ENCODE peak calls at places on chromosomes 11 and 22, in seven cellular contexts. G, Y, H, D, U, F and N are unnamed samples.

GRCh38 chr22:50612715-50613221 is 12.2 kb downstream of the MAPK8IP2 start:
- DNase-seq in G (no peak), Y (peak), H (no peak), D (no peak), U (no peak), F (no peak), N (no peak)

GRCh38 chr22:21802056-21802455 is 65.4 kb downstream of the MAPK1 start:
- DNase-seq in G (no peak), Y (no peak), H (no peak), D (no peak), U (no peak), F (no peak), N (no peak)

GRCh38 chr11:126115820-126116319 is 53.2 kb upstream of the CDON start:
- DNase-seq in G (no peak), Y (peak), H (peak), D (no peak), U (peak), F (peak), N (no peak)

GRCh38 chr22:24165673-24166072 is 15.6 kb upstream of the SUSD2 start:
- DNase-seq in G (no peak), Y (no peak), H (no peak), D (no peak), U (no peak), F (no peak), N (no peak)

GRCh38 chr11:69115586-69116560 is 39.9 kb upstream of the SMIM38 start:
- DNase-seq in G (no peak), Y (peak), H (no peak), D (no peak), U (no peak), F (no peak), N (no peak)

GRCh38 chr11:58578136-58578634 is 678 bp upstream of the ZFP91 start:
- DNase-seq in G (peak), Y (peak), H (peak), D (no peak), U (peak), F (peak), N (peak)

GRCh38 chr22:41608386-41608785 is 12.5 kb downstream of the DESI1 start:
- DNase-seq in G (no peak), Y (no peak), H (no peak), D (no peak), U (no peak), F (no peak), N (no peak)

GRCh38 chr22:32462452-32462851 is 1.8 kb downstream of the BPIFC start:
- DNase-seq in G (no peak), Y (no peak), H (no peak), D (no peak), U (no peak), F (no peak), N (no peak)

GRCh38 chr22:17057959-17058814 is 26.6 kb upstream of the IL17RA start:
- DNase-seq in G (no peak), Y (peak), H (peak), D (peak), U (peak), F (peak), N (peak)

GRCh38 chr11:19979519-19979845 is 180.8 kb downstream of the DBX1 start:
- DNase-seq in G (no peak), Y (no peak), H (no peak), D (peak), U (no peak), F (no peak), N (no peak)

GRCh38 chr11:30128269-30128932 is 102.4 kb upstream of the FSHB start:
- DNase-seq in G (no peak), Y (peak), H (peak), D (no peak), U (no peak), F (no peak), N (peak)

GRCh38 chr11:32405592-32405991 is 29.7 kb downstream of the WT1 start:
- DNase-seq in G (no peak), Y (no peak), H (no peak), D (no peak), U (no peak), F (no peak), N (no peak)

GRCh38 chr11:102142333-102142732 is 32.1 kb downstream of the YAP1 start:
- DNase-seq in G (no peak), Y (no peak), H (no peak), D (no peak), U (no peak), F (no peak), N (no peak)

GRCh38 chr22:46737105-46737975 is 712 bp downstream of the CERK start:
- DNase-seq in G (no peak), Y (peak), H (no peak), D (no peak), U (peak), F (no peak), N (peak)

GRCh38 chr11:10087186-10087585 is 206.8 kb downstream of the SBF2 start:
- DNase-seq in G (no peak), Y (no peak), H (no peak), D (no peak), U (no peak), F (no peak), N (no peak)

GRCh38 chr22:45504703-45505341 is 2.1 kb downstream of the FBLN1 start:
- DNase-seq in G (no peak), Y (no peak), H (peak), D (no peak), U (peak), F (no peak), N (peak)

GRCh38 chr11:77172666-77172982 is 44.6 kb downstream of the MYO7A start:
- DNase-seq in G (no peak), Y (no peak), H (no peak), D (no peak), U (no peak), F (no peak), N (no peak)

GRCh38 chr11:110907629-110908028 is 195.4 kb upstream of the ARHGAP20 start:
- DNase-seq in G (no peak), Y (peak), H (no peak), D (no peak), U (no peak), F (peak), N (peak)

GRCh38 chr11:41879186-41879738 is 419.8 kb upstream of the LRRC4C start:
- DNase-seq in G (no peak), Y (peak), H (no peak), D (no peak), U (no peak), F (no peak), N (no peak)

GRCh38 chr11:2541321-2541680 is 96.5 kb downstream of the KCNQ1 start:
- DNase-seq in G (no peak), Y (no peak), H (no peak), D (no peak), U (no peak), F (no peak), N (no peak)

GRCh38 chr22:49936018-49936972 is 17.9 kb downstream of the CRELD2 start:
- DNase-seq in G (peak), Y (peak), H (peak), D (peak), U (no peak), F (peak), N (peak)

GRCh38 chr11:117221775-117222517 is 9.9 kb downstream of the PCSK7 start:
- DNase-seq in G (no peak), Y (no peak), H (no peak), D (no peak), U (no peak), F (no peak), N (no peak)

GRCh38 chr22:28146401-28147304 is 227.6 kb upstream of the PITPNB start:
- DNase-seq in G (no peak), Y (no peak), H (peak), D (no peak), U (no peak), F (no peak), N (no peak)

GRCh38 chr11:131146817-131147490 is 223.5 kb upstream of the NTM start:
- DNase-seq in G (no peak), Y (no peak), H (no peak), D (no peak), U (no peak), F (no peak), N (no peak)

GRCh38 chr11:106644824-106645223 is 373.5 kb downstream of the GUCY1A2 start:
- DNase-seq in G (no peak), Y (peak), H (no peak), D (no peak), U (no peak), F (no peak), N (no peak)

GRCh38 chr11:119345685-119346084 is 820 bp downstream of the MFRP start:
- DNase-seq in G (no peak), Y (no peak), H (no peak), D (no peak), U (no peak), F (no peak), N (no peak)

GRCh38 chr11:12707500-12707880 is 33.3 kb downstream of the TEAD1 start:
- DNase-seq in G (no peak), Y (no peak), H (no peak), D (no peak), U (no peak), F (no peak), N (no peak)

GRCh38 chr11:47272706-47273105 is 2.8 kb downstream of the MADD start:
- DNase-seq in G (no peak), Y (peak), H (no peak), D (no peak), U (no peak), F (no peak), N (peak)

GRCh38 chr11:63906585-63906984 is 10.4 kb downstream of the RCOR2 start:
- DNase-seq in G (no peak), Y (peak), H (no peak), D (no peak), U (no peak), F (no peak), N (peak)

GRCh38 chr11:106493751-106494150 is 416.3 kb downstream of the AASDHPPT start:
- DNase-seq in G (no peak), Y (no peak), H (no peak), D (no peak), U (no peak), F (peak), N (no peak)

GRCh38 chr11:92875473-92875872 is 94.0 kb upstream of the MTNR1B start:
- DNase-seq in G (no peak), Y (no peak), H (no peak), D (no peak), U (no peak), F (no peak), N (no peak)

GRCh38 chr11:118275184-118275583 is 11.1 kb upstream of the MPZL2 start:
- DNase-seq in G (no peak), Y (no peak), H (no peak), D (no peak), U (no peak), F (no peak), N (no peak)

GRCh38 chr22:39710380-39711117 is 140.0 kb downstream of the CACNA1I start:
- DNase-seq in G (no peak), Y (no peak), H (no peak), D (no peak), U (no peak), F (no peak), N (no peak)

GRCh38 chr11:111603633-111604130 is 1.4 kb downstream of the SIK2 start:
- DNase-seq in G (no peak), Y (peak), H (peak), D (no peak), U (no peak), F (no peak), N (peak)